ENCODE peak calls at places on chromosome 15, in four cellular contexts. H is H9; L is AG04450; O is CD8-positive, alpha-beta memory T cell. B is an unnamed sample.

GRCh38 chr15:85597155-85597815 is 197.4 kb downstream of the KLHL25 start:
- DNase-seq in H (no peak), L (no peak), O (no peak), B (no peak)

GRCh38 chr15:68315495-68316007 is 38.0 kb downstream of the FEM1B start:
- DNase-seq in H (peak), L (no peak), O (no peak), B (no peak)

GRCh38 chr15:26391556-26392229 is 381.2 kb downstream of the GABRB3 start:
- DNase-seq in H (no peak), L (no peak), O (no peak), B (no peak)

GRCh38 chr15:79209116-79209515 is 73.4 kb upstream of the ANKRD34C start:
- DNase-seq in H (peak), L (no peak), O (no peak), B (no peak)

GRCh38 chr15:67120839-67121540 is 55.6 kb downstream of the SMAD3 start:
- DNase-seq in H (no peak), L (peak), O (peak), B (peak)

GRCh38 chr15:57554063-57554820 is 37.5 kb upstream of the MYZAP start:
- DNase-seq in H (no peak), L (no peak), O (no peak), B (no peak)

GRCh38 chr15:74584779-74585178 is 30.9 kb upstream of the CLK3 start:
- DNase-seq in H (no peak), L (no peak), O (no peak), B (no peak)

GRCh38 chr15:44033894-44034293 is 161.2 kb downstream of the FRMD5 start:
- DNase-seq in H (no peak), L (no peak), O (no peak), B (peak)

GRCh38 chr15:36590838-36591237 is 11.4 kb downstream of the CDIN1 start:
- DNase-seq in H (no peak), L (peak), O (no peak), B (no peak)

GRCh38 chr15:49620658-49621326 is at the start of the genes DTWD1 and FAM227B:
- DNase-seq in H (peak), L (peak), O (peak), B (peak)

GRCh38 chr15:80970018-80970657 is 19.5 kb downstream of the MESD start:
- DNase-seq in H (no peak), L (no peak), O (peak), B (peak)

GRCh38 chr15:41567870-41568269 is 8.9 kb downstream of the TYRO3 start:
- DNase-seq in H (peak), L (no peak), O (no peak), B (no peak)
- H3K27ac ChIP-seq in H (peak), L (no peak), O (no peak), B (peak)

GRCh38 chr15:70301396-70301795 is 203.7 kb upstream of the TLE3 start:
- DNase-seq in H (no peak), L (no peak), O (no peak), B (no peak)

GRCh38 chr15:70303981-70304380 is 206.3 kb upstream of the TLE3 start:
- DNase-seq in H (no peak), L (no peak), O (no peak), B (no peak)

GRCh38 chr15:70297465-70298152 is 199.9 kb upstream of the TLE3 start:
- DNase-seq in H (no peak), L (no peak), O (no peak), B (no peak)

GRCh38 chr15:70302360-70302759 is 204.6 kb upstream of the TLE3 start:
- DNase-seq in H (no peak), L (no peak), O (no peak), B (no peak)

DNA sequence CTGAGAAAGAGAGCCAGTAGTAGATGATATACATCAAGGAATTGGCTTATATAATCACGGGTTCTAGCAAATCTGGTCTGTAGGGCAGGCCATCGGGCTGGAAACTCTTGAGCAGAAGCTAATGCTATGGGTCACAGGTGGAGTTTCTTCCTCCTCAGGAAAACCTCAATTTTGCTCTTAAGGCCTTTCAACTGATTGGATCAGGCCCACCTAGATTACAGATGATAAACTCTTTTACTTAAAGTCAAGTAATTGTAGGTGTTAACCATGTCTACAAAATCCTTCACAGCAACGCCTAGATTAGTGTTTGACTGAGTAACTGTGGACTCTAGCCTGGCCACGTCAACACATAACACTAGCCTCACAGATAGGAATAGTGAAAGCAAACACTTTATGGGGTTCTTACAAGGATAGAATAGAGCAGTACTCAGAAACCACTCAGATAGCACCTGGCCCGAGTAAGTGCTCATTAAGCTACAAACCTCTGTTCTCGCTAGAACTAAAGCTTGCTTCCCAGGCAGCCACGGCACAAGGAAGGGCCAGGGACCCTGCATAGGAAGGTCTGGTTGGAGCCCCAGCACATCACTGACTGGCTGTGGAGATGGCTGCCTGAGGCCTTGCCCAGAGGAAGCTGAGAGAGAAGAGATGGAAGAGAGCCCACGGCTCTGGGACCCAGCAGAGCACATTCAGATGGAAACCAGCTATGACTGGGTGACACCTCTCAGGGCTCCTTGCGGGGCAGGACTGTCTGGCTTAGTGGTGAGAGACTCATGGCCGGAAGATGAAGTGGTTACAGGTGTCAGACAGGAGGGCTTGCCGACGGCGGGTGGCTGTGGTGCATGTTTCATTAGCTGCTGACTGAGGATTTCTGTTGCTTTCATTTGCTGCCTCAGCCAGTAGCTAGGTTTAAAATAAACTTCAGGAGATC is 202.5 kb upstream of the TLE3 start:
- DNase-seq in H (no peak), L (no peak), O (peak), B (no peak)
- H3K27ac ChIP-seq in H (no peak), L (no peak), O (no peak), B (no peak)

DNA sequence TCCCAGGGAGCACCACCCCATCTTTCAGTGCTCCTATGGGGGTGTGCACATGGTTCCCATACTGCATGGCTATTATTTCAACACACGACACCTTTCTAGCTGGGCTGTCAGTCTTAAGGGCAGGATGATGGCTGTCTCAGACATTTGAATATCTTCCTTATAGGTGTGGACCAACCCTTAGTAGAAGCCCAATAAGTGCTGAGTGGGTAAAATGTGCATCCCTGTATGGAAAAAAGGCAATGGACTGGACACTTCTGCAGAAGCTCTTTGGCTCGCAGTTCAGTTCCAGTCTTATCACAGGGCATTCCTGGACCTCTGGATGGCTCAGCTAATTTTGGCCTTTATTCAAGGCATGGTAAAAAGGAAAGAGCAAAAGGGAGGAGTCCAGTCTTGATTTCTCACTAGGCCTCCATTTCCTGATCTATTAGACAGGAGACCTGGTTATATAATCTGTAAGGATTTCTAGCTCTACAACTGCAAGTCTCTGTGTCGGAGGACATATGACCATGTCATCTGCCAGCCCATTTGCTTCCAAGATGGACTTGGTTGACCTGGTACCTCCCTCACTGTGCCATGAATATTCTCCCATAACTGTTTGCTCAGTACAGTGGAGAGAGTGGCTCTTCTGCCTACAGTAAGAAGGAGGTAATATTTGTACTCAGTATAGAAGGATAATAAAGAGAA is 53.8 kb upstream of the RASGRP1 start:
- DNase-seq in H (no peak), L (no peak), O (no peak), B (no peak)
- H3K27ac ChIP-seq in H (no peak), L (no peak), O (no peak), B (no peak)

GRCh38 chr15:58606577-58607080 is 142.9 kb downstream of the ADAM10 start:
- DNase-seq in H (no peak), L (no peak), O (no peak), B (no peak)
- H3K27ac ChIP-seq in H (no peak), L (no peak), O (no peak), B (no peak)

GRCh38 chr15:95857124-95857757 is 473.3 kb upstream of the NR2F2 start:
- DNase-seq in H (no peak), L (peak), O (no peak), B (no peak)
- H3K27ac ChIP-seq in H (no peak), L (no peak), O (no peak), B (peak)

GRCh38 chr15:76346666-76347506 is 10.3 kb downstream of the ISL2 start:
- DNase-seq in H (peak), L (no peak), O (no peak), B (no peak)
- H3K27ac ChIP-seq in H (no peak), L (no peak), O (no peak), B (no peak)

GRCh38 chr15:98503970-98504369 is 144.4 kb upstream of the IGF1R start:
- DNase-seq in H (no peak), L (no peak), O (no peak), B (no peak)
- H3K27ac ChIP-seq in H (no peak), L (no peak), O (no peak), B (no peak)

GRCh38 chr15:87477759-87478687 is 778.5 kb downstream of the NTRK3 start:
- DNase-seq in H (peak), L (peak), O (no peak), B (peak)
- H3K27ac ChIP-seq in H (no peak), L (no peak), O (no peak), B (peak)

DNA sequence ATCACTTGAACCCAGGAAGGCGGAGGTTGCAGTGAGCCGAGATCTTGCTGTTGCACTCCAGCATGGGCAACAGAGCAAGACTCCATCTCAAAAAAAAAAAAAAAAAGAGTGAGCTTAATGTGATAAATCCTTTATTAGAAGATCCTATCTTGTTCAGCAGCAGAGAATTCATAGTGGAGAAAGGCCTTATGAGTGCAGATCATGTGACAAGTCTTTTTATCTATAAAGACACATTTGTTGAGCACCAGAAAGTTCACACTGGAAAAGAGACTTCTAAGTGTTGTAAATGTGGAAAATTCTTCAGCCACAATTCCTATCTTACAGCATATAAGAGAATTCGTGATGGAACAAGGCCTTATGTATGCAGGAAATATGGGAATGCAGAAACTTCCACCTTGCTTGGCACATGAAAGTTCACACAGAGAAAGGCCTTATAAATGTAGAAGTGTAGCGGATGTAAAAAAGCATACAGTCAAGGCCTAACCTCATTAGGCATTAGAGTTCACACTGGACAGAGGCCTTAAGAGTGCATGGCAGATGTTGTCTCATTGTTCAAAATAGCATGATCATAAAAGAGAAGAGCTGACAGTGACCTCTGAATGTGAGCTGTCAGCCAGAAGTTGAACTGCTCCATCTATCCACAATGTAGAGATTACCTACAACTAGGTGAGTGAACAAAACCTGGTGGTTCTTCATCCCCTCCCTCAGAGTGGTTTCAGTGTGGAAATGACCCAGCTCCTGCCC is 16.7 kb downstream of the ADAM10 start:
- DNase-seq in H (no peak), L (no peak), O (no peak), B (no peak)
- H3K27ac ChIP-seq in H (no peak), L (no peak), O (no peak), B (no peak)

GRCh38 chr15:89728254-89728653 is 22.8 kb downstream of the MESP1 start:
- DNase-seq in H (no peak), L (no peak), O (no peak), B (no peak)
- H3K27ac ChIP-seq in H (no peak), L (no peak), O (no peak), B (no peak)

B was measured in caudate nucleus.